ENCODE peak calls at places on chromosome 21, in six cellular contexts. P, X, L, G, F and U are unnamed samples.

GRCh38 chr21:36820176-36821031 is 121.5 kb downstream of the SIM2 start:
- DNase-seq in P (peak), X (no peak), L (no peak), G (no peak), F (no peak), U (no peak)

GRCh38 chr21:45448810-45449657 is 44.1 kb downstream of the COL18A1 start:
- DNase-seq in P (no peak), X (no peak), L (no peak), G (no peak), F (no peak), U (no peak)

GRCh38 chr21:24280591-24280990 is 1326.7 kb downstream of the MRPL39 start:
- DNase-seq in P (no peak), X (no peak), L (no peak), G (no peak), F (peak), U (no peak)

GRCh38 chr21:33355996-33356395 is 31.2 kb downstream of the IFNAR1 start:
- DNase-seq in P (no peak), X (no peak), L (no peak), G (no peak), F (no peak), U (no peak)

GRCh38 chr21:25565272-25566199 is 41.7 kb downstream of the MRPL39 start:
- DNase-seq in P (no peak), X (no peak), L (no peak), G (no peak), F (no peak), U (no peak)

GRCh38 chr21:28962465-28962864 is 30.2 kb downstream of the LTN1 start:
- DNase-seq in P (no peak), X (no peak), L (no peak), G (no peak), F (no peak), U (no peak)

GRCh38 chr21:26125433-26126167 is 45.0 kb downstream of the APP start:
- DNase-seq in P (no peak), X (no peak), L (no peak), G (no peak), F (no peak), U (no peak)

GRCh38 chr21:32771134-32771523 is 426 bp downstream of the PAXBP1 start:
- DNase-seq in P (peak), X (no peak), L (peak), G (peak), F (peak), U (no peak)

GRCh38 chr21:45768741-45769049 is 125.2 kb downstream of the PCBP3 start:
- DNase-seq in P (no peak), X (no peak), L (no peak), G (no peak), F (no peak), U (no peak)

GRCh38 chr21:15592271-15592860 is 137.4 kb upstream of the USP25 start:
- DNase-seq in P (peak), X (peak), L (no peak), G (peak), F (peak), U (peak)

GRCh38 chr21:41630917-41631316 is 123.0 kb upstream of the TMPRSS2 start:
- DNase-seq in P (no peak), X (no peak), L (no peak), G (no peak), F (no peak), U (no peak)

GRCh38 chr21:41441546-41441945 is 15.5 kb downstream of the MX1 start:
- DNase-seq in P (no peak), X (no peak), L (no peak), G (no peak), F (no peak), U (no peak)

GRCh38 chr21:17387030-17387617 is 125.7 kb upstream of the CXADR start:
- DNase-seq in P (peak), X (no peak), L (peak), G (peak), F (peak), U (peak)

GRCh38 chr21:36134820-36135390 is at the start of gene CBR3:
- DNase-seq in P (peak), X (no peak), L (peak), G (peak), F (no peak), U (no peak)

GRCh38 chr21:36120304-36120902 is 14.5 kb upstream of the CBR3 start:
- DNase-seq in P (no peak), X (no peak), L (peak), G (no peak), F (no peak), U (no peak)

DNA sequence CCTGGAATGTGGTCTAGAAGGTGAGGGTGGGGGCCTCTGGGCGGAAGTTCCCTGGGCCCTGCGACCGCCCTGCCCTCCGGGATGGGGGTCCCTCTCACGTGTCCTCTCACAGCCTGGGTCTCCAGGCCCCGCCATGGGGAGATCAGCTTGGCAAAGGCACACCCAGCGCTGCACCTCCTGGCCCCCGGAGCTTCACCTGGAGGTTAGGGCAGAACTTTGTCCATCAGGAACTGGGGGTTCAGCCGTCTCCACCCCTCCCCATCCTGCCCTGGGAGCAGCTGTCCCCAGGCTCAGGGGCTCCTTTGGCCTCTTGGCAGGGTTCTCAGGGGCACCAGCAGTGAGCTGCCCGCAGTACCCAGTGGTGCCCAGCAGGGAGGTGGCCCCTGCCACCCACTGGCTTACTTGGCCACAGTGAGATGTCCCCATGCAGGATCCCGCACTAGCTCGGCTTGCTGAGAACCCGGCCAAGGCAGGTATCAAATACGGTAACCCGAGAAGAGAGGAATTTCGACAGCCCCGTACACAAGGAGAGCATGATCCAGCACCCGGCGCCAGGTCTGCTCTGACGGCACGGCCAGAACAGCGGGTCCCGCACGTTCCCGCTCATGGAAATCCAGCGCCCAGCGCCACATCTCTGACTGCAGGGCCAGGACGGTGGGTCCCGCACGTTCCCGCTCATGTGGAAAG is 36.7 kb downstream of the RRP1 start:
- DNase-seq in P (no peak), X (no peak), L (no peak), G (no peak), F (no peak), U (no peak)
- TF ChIP-seq CTCF in P (peak), X (peak), L (no peak), G (no peak), F (no peak), U (no peak)

GRCh38 chr21:44286086-44286715 is 525 bp downstream of the AIRE start:
- DNase-seq in P (no peak), X (no peak), L (no peak), G (no peak), F (no peak), U (no peak)
- H3K4me3 ChIP-seq in P (no peak), X (no peak), L (no peak), G (no peak), F (no peak), U (no peak)

GRCh38 chr21:34510148-34511142 is 1.6 kb downstream of the KCNE1 start:
- DNase-seq in P (peak), X (no peak), L (peak), G (peak), F (no peak), U (no peak)
- TF ChIP-seq CTCF in P (peak), X (peak), L (peak), G (peak), F (peak), U (peak)

GRCh38 chr21:39185157-39185556 is 1.9 kb upstream of the PSMG1 start:
- DNase-seq in P (no peak), X (no peak), L (no peak), G (no peak), F (no peak), U (no peak)
- H3K4me3 ChIP-seq in P (no peak), X (no peak), L (no peak), G (no peak), F (no peak), U (no peak)